ENCODE peak calls at places on chromosomes 11 and 22, in seven cellular contexts. One of them, this sample, is unnamed.

GRCh38 chr11:6258571-6258998 is 1.1 kb upstream of the CCKBR start:
- DNase-seq in RWPE1: no peak
- DNase-seq in tibial nerve: no peak
- DNase-seq in stomach: peak
- DNase-seq in heart right ventricle: no peak
- DNase-seq in naive thymus-derived CD4-positive, alpha-beta T cell: no peak
- DNase-seq in HCT116: no peak
- DNase-seq in this sample: no peak

GRCh38 chr11:17544181-17544622 is at the start of gene USH1C:
- DNase-seq in heart right ventricle: no peak
- DNase-seq in stomach: peak
- DNase-seq in RWPE1: peak
- DNase-seq in HCT116: peak
- DNase-seq in tibial nerve: no peak
- DNase-seq in naive thymus-derived CD4-positive, alpha-beta T cell: no peak
- DNase-seq in this sample: no peak

GRCh38 chr11:129728571-129728970 is 87.1 kb upstream of the TMEM45B start:
- DNase-seq in RWPE1: no peak
- DNase-seq in tibial nerve: no peak
- DNase-seq in naive thymus-derived CD4-positive, alpha-beta T cell: no peak
- DNase-seq in HCT116: no peak
- DNase-seq in heart right ventricle: no peak
- DNase-seq in stomach: peak
- DNase-seq in this sample: no peak

GRCh38 chr22:38462960-38463784 is 4.7 kb upstream of the KDELR3 start:
- DNase-seq in RWPE1: no peak
- DNase-seq in HCT116: no peak
- DNase-seq in stomach: no peak
- DNase-seq in heart right ventricle: peak
- DNase-seq in tibial nerve: no peak
- DNase-seq in naive thymus-derived CD4-positive, alpha-beta T cell: no peak
- DNase-seq in this sample: no peak

GRCh38 chr11:120793806-120794479 is 230.0 kb upstream of the TBCEL start:
- DNase-seq in naive thymus-derived CD4-positive, alpha-beta T cell: no peak
- DNase-seq in heart right ventricle: no peak
- DNase-seq in stomach: no peak
- DNase-seq in tibial nerve: no peak
- DNase-seq in RWPE1: no peak
- DNase-seq in HCT116: no peak
- DNase-seq in this sample: no peak

GRCh38 chr11:112227002-112227401 is 774 bp downstream of the PTS start:
- DNase-seq in HCT116: no peak
- DNase-seq in naive thymus-derived CD4-positive, alpha-beta T cell: no peak
- DNase-seq in tibial nerve: no peak
- DNase-seq in RWPE1: peak
- DNase-seq in heart right ventricle: no peak
- DNase-seq in stomach: no peak
- DNase-seq in this sample: no peak

GRCh38 chr11:99554232-99554903 is 533.6 kb downstream of the CNTN5 start:
- DNase-seq in RWPE1: no peak
- DNase-seq in stomach: no peak
- DNase-seq in tibial nerve: no peak
- DNase-seq in heart right ventricle: no peak
- DNase-seq in naive thymus-derived CD4-positive, alpha-beta T cell: no peak
- DNase-seq in HCT116: no peak
- DNase-seq in this sample: no peak

GRCh38 chr11:117879516-117880480 is 3.3 kb upstream of the FXYD6 start:
- DNase-seq in HCT116: no peak
- DNase-seq in naive thymus-derived CD4-positive, alpha-beta T cell: no peak
- DNase-seq in heart right ventricle: no peak
- DNase-seq in stomach: no peak
- DNase-seq in RWPE1: no peak
- DNase-seq in tibial nerve: no peak
- DNase-seq in this sample: no peak

GRCh38 chr11:17687946-17688670 is 31.3 kb upstream of the MYOD1 start:
- DNase-seq in tibial nerve: no peak
- DNase-seq in heart right ventricle: no peak
- DNase-seq in RWPE1: no peak
- DNase-seq in naive thymus-derived CD4-positive, alpha-beta T cell: no peak
- DNase-seq in HCT116: no peak
- DNase-seq in stomach: no peak
- DNase-seq in this sample: no peak

GRCh38 chr11:76605338-76606074 is 65.0 kb downstream of the LRRC32 start:
- DNase-seq in RWPE1: no peak
- DNase-seq in stomach: no peak
- DNase-seq in heart right ventricle: peak
- DNase-seq in tibial nerve: no peak
- DNase-seq in naive thymus-derived CD4-positive, alpha-beta T cell: no peak
- DNase-seq in HCT116: no peak
- DNase-seq in this sample: no peak

GRCh38 chr11:59551651-59552521 is 40.5 kb downstream of the OR4D9 start:
- DNase-seq in stomach: no peak
- DNase-seq in heart right ventricle: peak
- DNase-seq in tibial nerve: peak
- DNase-seq in RWPE1: no peak
- DNase-seq in naive thymus-derived CD4-positive, alpha-beta T cell: no peak
- DNase-seq in HCT116: peak
- DNase-seq in this sample: no peak

GRCh38 chr11:61598383-61598782 is 17.5 kb upstream of the SYT7 start:
- DNase-seq in naive thymus-derived CD4-positive, alpha-beta T cell: no peak
- DNase-seq in HCT116: no peak
- DNase-seq in tibial nerve: no peak
- DNase-seq in stomach: no peak
- DNase-seq in RWPE1: no peak
- DNase-seq in heart right ventricle: no peak
- DNase-seq in this sample: no peak

GRCh38 chr11:104163100-104164027 is 583 bp downstream of the PDGFD start:
- DNase-seq in RWPE1: peak
- DNase-seq in HCT116: no peak
- DNase-seq in tibial nerve: no peak
- DNase-seq in naive thymus-derived CD4-positive, alpha-beta T cell: no peak
- DNase-seq in heart right ventricle: peak
- DNase-seq in stomach: peak
- DNase-seq in this sample: no peak

GRCh38 chr11:41984023-41984422 is 524.6 kb upstream of the LRRC4C start:
- DNase-seq in heart right ventricle: no peak
- DNase-seq in tibial nerve: no peak
- DNase-seq in RWPE1: no peak
- DNase-seq in stomach: no peak
- DNase-seq in naive thymus-derived CD4-positive, alpha-beta T cell: no peak
- DNase-seq in HCT116: no peak
- DNase-seq in this sample: no peak

GRCh38 chr22:41998361-41999261 is at the start of gene WBP2NL:
- DNase-seq in tibial nerve: peak
- DNase-seq in heart right ventricle: peak
- DNase-seq in HCT116: no peak
- DNase-seq in stomach: peak
- DNase-seq in RWPE1: peak
- DNase-seq in naive thymus-derived CD4-positive, alpha-beta T cell: peak
- DNase-seq in this sample: no peak

GRCh38 chr22:37074537-37074936 is 23.0 kb downstream of the KCTD17 start:
- DNase-seq in stomach: no peak
- DNase-seq in tibial nerve: no peak
- DNase-seq in heart right ventricle: no peak
- DNase-seq in HCT116: no peak
- DNase-seq in RWPE1: no peak
- DNase-seq in naive thymus-derived CD4-positive, alpha-beta T cell: no peak
- DNase-seq in this sample: no peak

GRCh38 chr22:28147401-28147800 is 228.3 kb upstream of the PITPNB start:
- DNase-seq in heart right ventricle: no peak
- DNase-seq in tibial nerve: no peak
- DNase-seq in naive thymus-derived CD4-positive, alpha-beta T cell: no peak
- DNase-seq in HCT116: no peak
- DNase-seq in RWPE1: no peak
- DNase-seq in stomach: no peak
- DNase-seq in this sample: no peak

GRCh38 chr11:8267831-8268529 is 4.3 kb upstream of the LMO1 start:
- DNase-seq in RWPE1: no peak
- DNase-seq in stomach: no peak
- DNase-seq in heart right ventricle: no peak
- DNase-seq in HCT116: no peak
- DNase-seq in tibial nerve: no peak
- DNase-seq in naive thymus-derived CD4-positive, alpha-beta T cell: no peak
- DNase-seq in this sample: no peak

GRCh38 chr22:30542811-30543188 is 3.7 kb downstream of the SEC14L6 start:
- DNase-seq in RWPE1: no peak
- DNase-seq in stomach: no peak
- DNase-seq in HCT116: no peak
- DNase-seq in naive thymus-derived CD4-positive, alpha-beta T cell: no peak
- DNase-seq in heart right ventricle: no peak
- DNase-seq in tibial nerve: no peak
- DNase-seq in this sample: no peak

GRCh38 chr11:30860970-30861369 is 274.8 kb upstream of the MPPED2 start:
- DNase-seq in stomach: no peak
- DNase-seq in tibial nerve: no peak
- DNase-seq in HCT116: no peak
- DNase-seq in naive thymus-derived CD4-positive, alpha-beta T cell: no peak
- DNase-seq in RWPE1: no peak
- DNase-seq in heart right ventricle: no peak
- DNase-seq in this sample: no peak

GRCh38 chr22:44752285-44753188 is at the start of gene ARHGAP8:
- DNase-seq in RWPE1: peak
- DNase-seq in naive thymus-derived CD4-positive, alpha-beta T cell: no peak
- DNase-seq in heart right ventricle: no peak
- DNase-seq in tibial nerve: no peak
- DNase-seq in HCT116: no peak
- DNase-seq in stomach: peak
- DNase-seq in this sample: no peak
- H3K27ac ChIP-seq in RWPE1: no peak
- H3K27ac ChIP-seq in naive thymus-derived CD4-positive, alpha-beta T cell: no peak
- H3K27ac ChIP-seq in heart right ventricle: no peak
- H3K27ac ChIP-seq in tibial nerve: no peak
- H3K27ac ChIP-seq in HCT116: peak
- H3K27ac ChIP-seq in stomach: peak
- H3K27ac ChIP-seq in this sample: no peak

GRCh38 chr11:65279713-65280459 is 18.1 kb downstream of the POLA2 start:
- DNase-seq in RWPE1: peak
- DNase-seq in HCT116: peak
- DNase-seq in heart right ventricle: peak
- DNase-seq in naive thymus-derived CD4-positive, alpha-beta T cell: no peak
- DNase-seq in stomach: peak
- DNase-seq in tibial nerve: no peak
- DNase-seq in this sample: no peak

GRCh38 chr11:65277878-65278277 is 16.1 kb downstream of the POLA2 start:
- DNase-seq in RWPE1: no peak
- DNase-seq in stomach: no peak
- DNase-seq in heart right ventricle: no peak
- DNase-seq in naive thymus-derived CD4-positive, alpha-beta T cell: no peak
- DNase-seq in HCT116: no peak
- DNase-seq in tibial nerve: no peak
- DNase-seq in this sample: no peak

GRCh38 chr11:65275906-65276305 is 14.1 kb downstream of the POLA2 start:
- DNase-seq in stomach: no peak
- DNase-seq in heart right ventricle: no peak
- DNase-seq in HCT116: no peak
- DNase-seq in tibial nerve: no peak
- DNase-seq in RWPE1: no peak
- DNase-seq in naive thymus-derived CD4-positive, alpha-beta T cell: no peak
- DNase-seq in this sample: no peak

GRCh38 chr11:65278351-65278750 is 16.6 kb downstream of the POLA2 start:
- DNase-seq in stomach: no peak
- DNase-seq in naive thymus-derived CD4-positive, alpha-beta T cell: no peak
- DNase-seq in HCT116: no peak
- DNase-seq in heart right ventricle: no peak
- DNase-seq in tibial nerve: no peak
- DNase-seq in RWPE1: no peak
- DNase-seq in this sample: no peak

DNA sequence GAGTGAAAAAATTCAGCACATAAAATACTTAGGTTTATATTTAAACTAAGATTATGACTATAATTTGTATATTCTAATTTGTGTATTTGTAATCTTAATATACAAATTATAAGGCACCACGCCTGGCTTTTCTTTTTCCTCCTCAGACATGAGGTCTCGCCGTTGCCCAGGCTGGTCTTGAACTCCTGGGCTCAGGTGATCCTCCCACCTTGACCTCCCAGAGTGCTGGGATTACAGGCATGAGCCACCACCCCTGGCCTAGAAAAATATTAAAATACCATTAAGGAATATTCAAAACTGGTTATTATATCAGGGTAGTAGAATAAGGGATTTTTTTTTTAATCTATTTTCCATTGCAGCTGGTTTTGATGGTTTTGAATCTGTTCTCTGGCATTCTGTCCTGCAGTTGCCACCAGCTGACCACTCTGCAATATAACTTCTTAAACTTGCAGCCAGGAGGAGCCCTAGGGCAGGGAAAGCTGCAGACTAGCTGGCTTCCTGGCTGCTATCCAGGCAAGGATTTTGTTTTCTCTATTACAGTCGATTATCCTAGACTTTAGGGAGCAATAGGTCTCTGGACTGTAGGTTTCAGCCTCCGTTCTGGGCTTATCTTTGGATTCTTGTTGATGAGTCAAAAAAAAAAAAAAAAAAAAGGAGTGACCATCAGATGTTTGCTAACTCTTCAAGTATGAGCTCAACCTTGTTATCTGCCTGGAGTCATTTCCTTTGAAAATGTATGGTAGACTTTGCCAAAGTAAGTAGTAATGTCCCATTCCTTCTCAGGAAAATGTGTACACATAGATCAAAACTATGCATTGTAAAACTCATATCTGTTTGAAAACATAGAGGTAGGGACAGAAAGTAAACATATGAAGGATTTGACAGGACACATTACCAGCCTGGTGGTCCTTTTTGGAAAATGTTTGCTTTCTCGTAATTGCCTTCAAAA is 13.2 kb downstream of the POLA2 start:
- DNase-seq in heart right ventricle: peak
- DNase-seq in stomach: peak
- DNase-seq in tibial nerve: peak
- DNase-seq in naive thymus-derived CD4-positive, alpha-beta T cell: no peak
- DNase-seq in HCT116: peak
- DNase-seq in RWPE1: peak
- DNase-seq in this sample: no peak
- H3K27ac ChIP-seq in heart right ventricle: peak
- H3K27ac ChIP-seq in stomach: peak
- H3K27ac ChIP-seq in tibial nerve: peak
- H3K27ac ChIP-seq in naive thymus-derived CD4-positive, alpha-beta T cell: no peak
- H3K27ac ChIP-seq in HCT116: no peak
- H3K27ac ChIP-seq in RWPE1: peak
- H3K27ac ChIP-seq in this sample: no peak

GRCh38 chr11:92611157-92611556 is 358.3 kb upstream of the MTNR1B start:
- DNase-seq in tibial nerve: no peak
- DNase-seq in stomach: no peak
- DNase-seq in heart right ventricle: no peak
- DNase-seq in naive thymus-derived CD4-positive, alpha-beta T cell: no peak
- DNase-seq in HCT116: no peak
- DNase-seq in RWPE1: no peak
- DNase-seq in this sample: no peak

GRCh38 chr11:92605667-92606066 is 363.8 kb upstream of the MTNR1B start:
- DNase-seq in heart right ventricle: no peak
- DNase-seq in stomach: no peak
- DNase-seq in HCT116: no peak
- DNase-seq in RWPE1: no peak
- DNase-seq in naive thymus-derived CD4-positive, alpha-beta T cell: no peak
- DNase-seq in tibial nerve: no peak
- DNase-seq in this sample: no peak

GRCh38 chr11:92607969-92608711 is 361.3 kb upstream of the MTNR1B start:
- DNase-seq in RWPE1: no peak
- DNase-seq in heart right ventricle: no peak
- DNase-seq in stomach: no peak
- DNase-seq in naive thymus-derived CD4-positive, alpha-beta T cell: no peak
- DNase-seq in HCT116: no peak
- DNase-seq in tibial nerve: no peak
- DNase-seq in this sample: no peak
- H3K27ac ChIP-seq in RWPE1: no peak
- H3K27ac ChIP-seq in heart right ventricle: no peak
- H3K27ac ChIP-seq in stomach: no peak
- H3K27ac ChIP-seq in naive thymus-derived CD4-positive, alpha-beta T cell: no peak
- H3K27ac ChIP-seq in HCT116: no peak
- H3K27ac ChIP-seq in tibial nerve: no peak
- H3K27ac ChIP-seq in this sample: no peak

GRCh38 chr11:72662036-72662435 is 12.2 kb downstream of the PDE2A start:
- DNase-seq in HCT116: no peak
- DNase-seq in heart right ventricle: no peak
- DNase-seq in tibial nerve: no peak
- DNase-seq in RWPE1: no peak
- DNase-seq in stomach: no peak
- DNase-seq in naive thymus-derived CD4-positive, alpha-beta T cell: no peak
- DNase-seq in this sample: no peak
- H3K27ac ChIP-seq in HCT116: no peak
- H3K27ac ChIP-seq in heart right ventricle: no peak
- H3K27ac ChIP-seq in tibial nerve: no peak
- H3K27ac ChIP-seq in RWPE1: no peak
- H3K27ac ChIP-seq in stomach: no peak
- H3K27ac ChIP-seq in naive thymus-derived CD4-positive, alpha-beta T cell: no peak
- H3K27ac ChIP-seq in this sample: no peak

This sample was measured in iPS DF 6.9.